ENCODE peak calls at places on chromosomes 13 and 19, in five cellular contexts. H is NCI-H2171, I is HCEC 1CT, M is NCI-H1694 treated with DMSO at 0.1 percent for 48 hours, K is aorta. Z is an unnamed sample.

GRCh38 chr13:106847049-106847448 is 279.1 kb upstream of the ARGLU1 start:
- DNase-seq in H (no peak), M (no peak), I (no peak), K (no peak), Z (peak)

GRCh38 chr13:22801402-22802003 is 379.3 kb upstream of the SGCG start:
- DNase-seq in H (no peak), I (no peak), K (no peak), M (no peak), Z (no peak)

GRCh38 chr13:72561791-72562190 is 165.6 kb downstream of the MZT1 start:
- DNase-seq in H (no peak), K (no peak), I (no peak), M (no peak), Z (no peak)

GRCh38 chr13:51047434-51048165 is 63.5 kb downstream of the C13orf42 start:
- DNase-seq in K (no peak), M (no peak), H (no peak), I (no peak), Z (no peak)

GRCh38 chr13:78659450-78660110 is 625 bp upstream of the OBI1 start:
- DNase-seq in K (no peak), I (no peak), M (no peak), H (no peak), Z (peak)

GRCh38 chr13:41700790-41701310 is 243.5 kb downstream of the RGCC start:
- DNase-seq in I (peak), K (no peak), M (peak), H (no peak), Z (peak)

GRCh38 chr13:110107568-110108347 is 199.2 kb downstream of the COL4A1 start:
- DNase-seq in K (no peak), M (no peak), I (no peak), H (no peak), Z (no peak)

GRCh38 chr13:52051400-52051799 is 26.9 kb downstream of the UTP14C start:
- DNase-seq in K (no peak), M (no peak), I (no peak), H (no peak), Z (no peak)

GRCh38 chr19:10604460-10604980 is 17.4 kb upstream of the AP1M2 start:
- DNase-seq in H (no peak), I (no peak), M (no peak), K (no peak), Z (no peak)

GRCh38 chr13:97319088-97319487 is 97.0 kb downstream of the MBNL2 start:
- DNase-seq in H (no peak), K (no peak), M (no peak), I (peak), Z (no peak)

GRCh38 chr19:49425178-49425577 is at the start of gene GFY:
- DNase-seq in H (no peak), M (no peak), K (no peak), I (no peak), Z (no peak)

GRCh38 chr19:18590273-18591272 is 2.0 kb downstream of the REX1BD start:
- DNase-seq in K (peak), M (peak), I (no peak), H (peak), Z (peak)

GRCh38 chr19:752652-753517 is 2.0 kb downstream of the MISP start:
- DNase-seq in H (peak), I (peak), M (no peak), K (peak), Z (peak)

GRCh38 chr13:33624740-33625139 is 193.2 kb upstream of the RFC3 start:
- DNase-seq in M (no peak), H (no peak), I (no peak), K (no peak), Z (no peak)

GRCh38 chr13:97567510-97568243 is 133.7 kb downstream of the RAP2A start:
- DNase-seq in K (peak), I (peak), H (no peak), M (no peak), Z (peak)

GRCh38 chr13:87356314-87356713 is 314.9 kb upstream of the SLITRK5 start:
- DNase-seq in M (no peak), H (peak), K (no peak), I (no peak), Z (no peak)

GRCh38 chr13:72693832-72694231 is 33.6 kb downstream of the MZT1 start:
- DNase-seq in I (no peak), M (no peak), K (no peak), H (no peak), Z (no peak)

GRCh38 chr19:17654993-17655392 is 33.2 kb downstream of the UNC13A start:
- DNase-seq in M (no peak), I (no peak), H (no peak), K (no peak), Z (no peak)

GRCh38 chr19:13906525-13906904 is 514 bp downstream of the CC2D1A start:
- DNase-seq in I (no peak), M (no peak), H (no peak), K (no peak), Z (peak)

GRCh38 chr19:16603090-16603489 is 24.9 kb downstream of the MED26 start:
- DNase-seq in I (no peak), K (peak), M (no peak), H (no peak), Z (no peak)

GRCh38 chr13:111060237-111060919 is 54.7 kb upstream of the ARHGEF7 start:
- DNase-seq in M (no peak), K (no peak), I (no peak), H (no peak), Z (no peak)

GRCh38 chr19:13873776-13874515 is 3.0 kb upstream of the NANOS3 start:
- DNase-seq in H (no peak), I (no peak), K (no peak), M (no peak), Z (no peak)

GRCh38 chr19:58572026-58572817 is 913 bp downstream of the MZF1 start:
- DNase-seq in M (no peak), H (no peak), I (no peak), K (no peak), Z (no peak)

GRCh38 chr19:11223208-11223607 is 16.2 kb upstream of the ANGPTL8 start:
- DNase-seq in H (no peak), K (no peak), I (no peak), M (no peak), Z (no peak)

GRCh38 chr13:105144020-105144419 is 1391.4 kb downstream of the EFNB2 start:
- DNase-seq in H (no peak), M (no peak), I (no peak), K (no peak), Z (no peak)

GRCh38 chr13:80011448-80012212 is 329.3 kb downstream of the SPRY2 start:
- DNase-seq in M (no peak), H (no peak), K (no peak), I (no peak), Z (no peak)

GRCh38 chr13:93284056-93284455 is 57.4 kb downstream of the GPC6 start:
- DNase-seq in H (no peak), K (no peak), M (no peak), I (no peak), Z (no peak)

Z was measured in mammary epithelial cell.